ENCODE peak calls at places on chromosomes 16 and 17, in eight cellular contexts. V, P, I, H, M, R, F and Y are unnamed samples. For H3K27me3 and H3K4me1, the result is how much of the 10 kb centered on the place peaks cover.

GRCh38 chr17:44782349-44782850 is 23.6 kb downstream of the ADAM11 start:
- DNase-seq in V (peak), P (no peak), I (no peak), H (no peak), M (no peak), R (peak), F (no peak), Y (peak)

GRCh38 chr17:64974750-64975317 is 55.6 kb upstream of the LRRC37A3 start:
- DNase-seq in V (no peak), P (no peak), I (peak), H (no peak), M (no peak), R (no peak), F (no peak), Y (no peak)

GRCh38 chr16:85014311-85014710 is 3.0 kb upstream of the ZDHHC7 start:
- DNase-seq in V (no peak), P (no peak), I (no peak), H (no peak), M (no peak), R (no peak), F (no peak), Y (no peak)

GRCh38 chr17:76585649-76586593 is at the start of gene ST6GALNAC2:
- DNase-seq in V (peak), P (peak), I (peak), H (peak), M (no peak), R (peak), F (peak), Y (peak)

GRCh38 chr17:65751263-65751662 is 189.8 kb upstream of the AXIN2 start:
- DNase-seq in V (no peak), P (no peak), I (no peak), H (no peak), M (no peak), R (no peak), F (no peak), Y (no peak)

GRCh38 chr17:80938556-80938955 is 53.1 kb upstream of the CHMP6 start:
- DNase-seq in V (no peak), P (no peak), I (no peak), H (peak), M (no peak), R (no peak), F (no peak), Y (peak)

GRCh38 chr17:65332375-65332774 is 195.2 kb downstream of the RGS9 start:
- DNase-seq in V (no peak), P (no peak), I (no peak), H (no peak), M (peak), R (no peak), F (no peak), Y (no peak)

GRCh38 chr17:58487589-58488427 is at the start of gene HSF5:
- DNase-seq in V (peak), P (no peak), I (no peak), H (peak), M (no peak), R (peak), F (peak), Y (peak)

GRCh38 chr16:9567674-9568073 is 476.2 kb downstream of the HAPSTR1 start:
- DNase-seq in V (no peak), P (no peak), I (no peak), H (no peak), M (no peak), R (no peak), F (no peak), Y (no peak)

GRCh38 chr16:85768225-85768624 is 17.3 kb upstream of the C16orf74 start:
- DNase-seq in V (no peak), P (peak), I (no peak), H (no peak), M (no peak), R (peak), F (no peak), Y (no peak)

GRCh38 chr17:17494499-17495447 is 1.4 kb downstream of the RASD1 start:
- DNase-seq in V (peak), P (peak), I (no peak), H (peak), M (peak), R (peak), F (peak), Y (peak)

GRCh38 chr17:48552453-48553189 is 7.7 kb upstream of the HOXB2 start:
- DNase-seq in V (no peak), P (peak), I (no peak), H (no peak), M (peak), R (peak), F (no peak), Y (no peak)
- H3K27me3 ChIP-seq in V (under half), P (half or more), I (under half), H (under half), M (under half), R (half or more), F (half or more), Y (under half)

GRCh38 chr16:31875112-31875803 is 1.7 kb downstream of the ZNF267 start:
- DNase-seq in V (no peak), P (no peak), I (peak), H (no peak), M (peak), R (no peak), F (no peak), Y (no peak)

GRCh38 chr16:31874354-31875111 is 926 bp downstream of the ZNF267 start:
- DNase-seq in V (no peak), P (peak), I (no peak), H (peak), M (peak), R (no peak), F (no peak), Y (no peak)

GRCh38 chr16:31879937-31880321 is 6.3 kb downstream of the ZNF267 start:
- DNase-seq in V (no peak), P (no peak), I (no peak), H (no peak), M (no peak), R (no peak), F (no peak), Y (no peak)

GRCh38 chr16:31877876-31878642 is 4.5 kb downstream of the ZNF267 start:
- DNase-seq in V (no peak), P (no peak), I (no peak), H (no peak), M (no peak), R (no peak), F (no peak), Y (no peak)

GRCh38 chr16:31876955-31877828 is 3.6 kb downstream of the ZNF267 start:
- DNase-seq in V (no peak), P (no peak), I (no peak), H (no peak), M (peak), R (no peak), F (no peak), Y (no peak)
- H3K4me1 ChIP-seq in V (under half), P (under half), I (under half), H (half or more), M (under half), R (under half), F (half or more), Y (half or more)

DNA sequence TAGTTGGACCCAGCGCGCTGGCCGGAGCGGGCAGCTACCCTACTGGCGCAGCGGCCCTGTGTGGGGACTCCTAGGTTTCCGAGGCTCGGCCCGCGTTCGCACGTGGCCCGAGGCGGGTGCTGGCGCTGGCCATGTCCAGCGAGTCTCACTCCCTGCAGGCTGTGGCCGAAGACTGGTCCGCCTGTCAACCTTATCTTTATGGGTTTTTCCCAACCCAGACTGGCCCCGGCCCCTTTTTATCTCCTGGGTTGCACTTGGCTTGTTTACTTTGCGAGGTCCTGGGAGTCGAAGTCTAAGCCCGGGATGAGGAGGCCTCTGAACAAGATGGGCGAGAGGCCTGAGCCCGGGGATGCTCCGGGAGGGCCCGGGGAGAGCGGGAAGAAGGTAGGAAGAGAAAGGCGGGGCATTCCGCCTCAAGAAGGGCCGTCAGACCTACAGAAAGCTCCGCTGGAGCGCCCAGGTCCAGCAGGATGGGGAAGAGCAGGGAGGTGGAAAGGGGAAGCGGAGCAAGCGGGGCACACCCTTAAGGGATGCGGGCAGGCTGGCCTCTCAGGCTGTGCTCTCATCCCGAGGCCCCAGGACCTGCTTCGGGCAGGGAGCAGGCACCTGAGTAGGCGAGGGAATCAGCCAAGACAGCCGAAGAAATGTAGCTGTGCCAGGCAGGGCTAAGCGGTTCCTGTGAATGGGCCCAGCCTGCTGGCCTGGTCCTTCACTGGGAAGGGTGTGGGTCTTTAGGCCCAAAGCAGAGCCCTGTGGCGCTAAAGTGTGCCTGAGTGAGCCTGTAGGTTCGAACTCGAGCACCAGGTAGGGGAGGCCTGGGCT is 2.9 kb downstream of the TBX4 start:
- DNase-seq in V (no peak), P (peak), I (no peak), H (no peak), M (no peak), R (peak), F (no peak), Y (no peak)
- H3K27me3 ChIP-seq in V (under half), P (half or more), I (under half), H (under half), M (half or more), R (half or more), F (half or more), Y (half or more)

GRCh38 chr16:46853713-46854443 is 22.9 kb upstream of the C16orf87 start:
- DNase-seq in V (peak), P (peak), I (peak), H (peak), M (peak), R (peak), F (peak), Y (peak)

GRCh38 chr16:46858151-46858550 is 26.0 kb upstream of the GPT2 start:
- DNase-seq in V (no peak), P (no peak), I (no peak), H (no peak), M (no peak), R (no peak), F (no peak), Y (no peak)

GRCh38 chr16:46854846-46855245 is 23.9 kb upstream of the C16orf87 start:
- DNase-seq in V (no peak), P (no peak), I (no peak), H (no peak), M (no peak), R (no peak), F (no peak), Y (no peak)

GRCh38 chr16:46857261-46857962 is 26.4 kb upstream of the C16orf87 start:
- DNase-seq in V (no peak), P (peak), I (peak), H (peak), M (peak), R (no peak), F (no peak), Y (peak)

GRCh38 chr16:46855389-46855788 is 24.4 kb upstream of the C16orf87 start:
- DNase-seq in V (no peak), P (no peak), I (no peak), H (no peak), M (no peak), R (no peak), F (no peak), Y (peak)
- H3K4me1 ChIP-seq in V (under half), P (under half), I (under half), H (under half), M (under half), R (under half), F (under half), Y (under half)

GRCh38 chr17:56681561-56682266 is 88.2 kb downstream of the NOG start:
- DNase-seq in V (no peak), P (no peak), I (no peak), H (no peak), M (peak), R (no peak), F (no peak), Y (no peak)
- H3K27me3 ChIP-seq in V (under half), P (under half), I (under half), H (under half), M (under half), R (under half), F (half or more), Y (under half)

GRCh38 chr17:27623578-27623977 is 7.4 kb upstream of the LGALS9 start:
- DNase-seq in V (peak), P (no peak), I (no peak), H (no peak), M (no peak), R (no peak), F (peak), Y (peak)

GRCh38 chr17:27622160-27622559 is 8.8 kb upstream of the LGALS9 start:
- DNase-seq in V (peak), P (no peak), I (no peak), H (no peak), M (no peak), R (no peak), F (no peak), Y (peak)

GRCh38 chr17:27620721-27621120 is 10.3 kb upstream of the LGALS9 start:
- DNase-seq in V (no peak), P (no peak), I (no peak), H (no peak), M (no peak), R (no peak), F (no peak), Y (peak)

GRCh38 chr17:27622914-27623313 is 8.1 kb upstream of the LGALS9 start:
- DNase-seq in V (peak), P (no peak), I (no peak), H (no peak), M (no peak), R (no peak), F (no peak), Y (peak)

DNA sequence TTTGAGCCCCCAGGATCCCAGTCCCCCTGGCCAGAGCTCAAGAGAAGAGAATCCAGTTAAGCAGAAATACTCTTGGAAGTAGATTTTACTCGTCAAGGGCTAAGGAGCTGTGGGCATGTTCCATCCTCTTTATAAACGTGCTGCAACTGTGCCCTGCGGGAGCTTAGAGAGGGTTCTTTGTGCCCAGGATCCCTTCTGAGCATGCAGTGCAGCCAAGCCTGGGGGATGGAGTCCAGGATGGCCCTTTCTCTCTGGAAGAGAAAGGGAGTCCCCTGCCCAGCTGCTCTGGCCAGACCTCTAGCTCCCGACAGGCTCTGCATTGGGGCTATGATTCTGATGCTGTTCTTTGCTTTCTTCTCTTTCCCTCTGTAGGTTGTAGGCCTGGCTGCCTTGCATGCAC is 9.4 kb upstream of the LGALS9 start:
- DNase-seq in V (peak), P (peak), I (no peak), H (no peak), M (no peak), R (no peak), F (no peak), Y (no peak)
- H3K4me1 ChIP-seq in V (under half), P (under half), I (under half), H (under half), M (under half), R (under half), F (under half), Y (under half)

GRCh38 chr16:15855704-15856003 is 1.2 kb downstream of the MYH11 start:
- DNase-seq in V (no peak), P (no peak), I (no peak), H (no peak), M (no peak), R (no peak), F (no peak), Y (no peak)

GRCh38 chr16:15854061-15854460 is 2.8 kb downstream of the MYH11 start:
- DNase-seq in V (no peak), P (no peak), I (no peak), H (no peak), M (no peak), R (no peak), F (no peak), Y (no peak)

GRCh38 chr16:15856217-15856616 is 611 bp downstream of the MYH11 start:
- DNase-seq in V (no peak), P (no peak), I (no peak), H (no peak), M (no peak), R (no peak), F (no peak), Y (no peak)

GRCh38 chr16:15856901-15857778 is at the start of gene MYH11:
- DNase-seq in V (peak), P (peak), I (peak), H (no peak), M (no peak), R (peak), F (no peak), Y (no peak)

DNA sequence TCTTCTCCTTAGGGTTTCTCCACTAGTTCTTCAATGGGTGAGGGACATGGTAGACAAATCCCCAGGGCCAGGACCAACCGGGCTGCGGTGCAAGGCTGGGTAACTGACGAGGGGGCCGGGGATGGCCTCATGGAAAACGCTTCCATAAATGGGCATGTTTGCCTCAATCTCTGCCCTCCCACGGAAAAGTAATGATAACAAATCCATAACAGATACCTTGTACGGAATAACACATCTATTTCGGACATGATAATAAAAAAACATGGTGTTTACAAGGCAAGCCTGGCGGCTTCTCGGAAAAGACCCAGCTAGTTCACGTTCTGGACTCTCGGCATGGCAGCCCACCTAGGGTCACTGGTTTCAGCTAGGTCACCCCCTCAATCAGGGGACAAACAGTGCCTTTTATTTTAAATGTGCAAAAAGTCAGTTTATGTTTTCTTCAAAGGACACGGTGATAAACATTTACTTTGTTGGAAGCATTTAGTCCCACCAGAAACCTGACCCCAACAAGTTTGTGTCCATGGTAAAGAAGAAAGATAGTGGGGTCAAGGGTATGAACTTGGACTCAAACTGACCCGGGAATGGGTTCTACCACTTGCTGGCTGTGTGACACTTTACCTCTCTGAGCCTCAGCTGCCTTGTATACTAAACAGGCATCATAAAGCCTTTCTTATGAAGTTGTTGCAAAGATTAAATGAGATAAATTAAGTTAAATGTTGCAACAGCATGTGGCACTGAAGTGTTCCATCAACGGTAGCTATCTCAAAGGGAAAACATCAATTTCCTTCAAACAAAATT is 1.7 kb downstream of the MYH11 start:
- DNase-seq in V (no peak), P (no peak), I (no peak), H (no peak), M (no peak), R (no peak), F (no peak), Y (no peak)
- H3K27me3 ChIP-seq in V (under half), P (half or more), I (under half), H (under half), M (under half), R (half or more), F (half or more), Y (under half)

GRCh38 chr17:14301761-14302401 is 1.0 kb downstream of the HS3ST3B1 start:
- DNase-seq in V (peak), P (peak), I (peak), H (peak), M (peak), R (peak), F (peak), Y (peak)

GRCh38 chr17:14302421-14303099 is 1.7 kb downstream of the HS3ST3B1 start:
- DNase-seq in V (peak), P (peak), I (peak), H (peak), M (peak), R (peak), F (peak), Y (peak)

GRCh38 chr17:14299261-14300093 is 1.4 kb upstream of the HS3ST3B1 start:
- DNase-seq in V (peak), P (peak), I (peak), H (peak), M (no peak), R (peak), F (no peak), Y (peak)

GRCh38 chr17:14300628-14301278 is at the start of gene HS3ST3B1:
- DNase-seq in V (peak), P (peak), I (peak), H (peak), M (peak), R (peak), F (peak), Y (peak)

GRCh38 chr17:14301279-14301760 is 439 bp downstream of the HS3ST3B1 start:
- DNase-seq in V (no peak), P (peak), I (peak), H (no peak), M (no peak), R (no peak), F (peak), Y (no peak)
- H3K4me1 ChIP-seq in V (under half), P (under half), I (under half), H (half or more), M (under half), R (under half), F (half or more), Y (half or more)

GRCh38 chr16:88680554-88681083 is 5.7 kb downstream of the SNAI3 start:
- DNase-seq in V (no peak), P (no peak), I (no peak), H (no peak), M (no peak), R (no peak), F (no peak), Y (no peak)
- H3K27me3 ChIP-seq in V (under half), P (under half), I (under half), H (under half), M (under half), R (under half), F (half or more), Y (under half)